ENCODE peak calls at places on chromosomes 16 and 17, in five cellular contexts. W is A549; H is fibroblast of pulmonary artery; T is breast epithelium; N is activated CD8-positive, alpha-beta T cell treated with anti-CD3 and anti-CD28 coated beads for 36 hours. B is an unnamed sample.

GRCh38 chr16:69316595-69317034 is 5.5 kb downstream of the VPS4A start:
- DNase-seq in W (no peak), H (no peak), T (no peak), N (no peak), B (no peak)

GRCh38 chr17:50059256-50059655 is 3.3 kb downstream of the ITGA3 start:
- DNase-seq in W (no peak), H (no peak), T (peak), N (no peak), B (no peak)

GRCh38 chr16:15947983-15948509 is 1.4 kb upstream of the ABCC1 start:
- DNase-seq in W (no peak), H (no peak), T (no peak), N (no peak), B (no peak)

GRCh38 chr16:2963074-2963610 is 933 bp upstream of the KREMEN2 start:
- DNase-seq in W (no peak), H (no peak), T (no peak), N (no peak), B (peak)

GRCh38 chr16:28298511-28298878 is 6.2 kb downstream of the SBK1 start:
- DNase-seq in W (no peak), H (no peak), T (no peak), N (no peak), B (no peak)

GRCh38 chr16:19138601-19139000 is 24.8 kb downstream of the ITPRIPL2 start:
- DNase-seq in W (peak), H (peak), T (peak), N (no peak), B (no peak)

GRCh38 chr16:71426069-71426879 is 15.6 kb downstream of the TLE7 start:
- DNase-seq in W (peak), H (peak), T (no peak), N (peak), B (peak)

GRCh38 chr17:72724375-72724774 is 368.1 kb downstream of the SLC39A11 start:
- DNase-seq in W (no peak), H (no peak), T (no peak), N (no peak), B (no peak)

GRCh38 chr16:83586036-83586810 is 221.6 kb upstream of the HSBP1 start:
- DNase-seq in W (no peak), H (no peak), T (no peak), N (no peak), B (no peak)

GRCh38 chr16:75494696-75495601 is at the start of gene CHST6:
- DNase-seq in W (no peak), H (no peak), T (no peak), N (peak), B (peak)

GRCh38 chr17:32523017-32523680 is 36.4 kb downstream of the CDK5R1 start:
- DNase-seq in W (no peak), H (no peak), T (no peak), N (peak), B (peak)

GRCh38 chr17:80998388-80999223 is 7.0 kb downstream of the CHMP6 start:
- DNase-seq in W (no peak), H (no peak), T (no peak), N (no peak), B (peak)

GRCh38 chr17:4583796-4584124 is 569 bp upstream of the SMTNL2 start:
- DNase-seq in W (peak), H (no peak), T (no peak), N (peak), B (no peak)
- TF ChIP-seq CTCF in W (no peak), H (peak), T (no peak), N (peak), B (no peak)

GRCh38 chr17:37737971-37738370 is 6.9 kb downstream of the HNF1B start:
- DNase-seq in W (no peak), H (peak), T (no peak), N (no peak), B (no peak)
- TF ChIP-seq CTCF in W (no peak), H (no peak), T (no peak), N (no peak), B (no peak)

DNA sequence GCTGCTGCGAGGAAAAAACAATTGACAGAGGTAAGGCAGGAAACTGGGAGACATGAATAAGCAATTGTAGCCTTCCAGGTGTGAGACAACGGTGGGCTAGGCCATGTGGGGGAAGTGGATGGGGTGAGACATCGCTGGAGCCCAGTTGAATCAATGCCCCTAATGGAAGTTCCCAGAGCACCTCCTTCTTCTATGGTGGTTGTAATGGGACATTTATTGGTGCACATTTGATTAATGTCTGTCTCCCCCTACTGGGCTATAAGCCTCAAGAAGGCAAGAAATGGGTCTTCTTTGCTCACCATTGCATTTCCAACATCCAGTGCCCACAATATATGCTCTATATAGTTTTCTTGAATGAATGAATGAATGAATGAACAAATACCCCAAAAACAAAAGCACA is 22.7 kb upstream of the CD300E start:
- DNase-seq in W (peak), H (peak), T (no peak), N (no peak), B (peak)
- TF ChIP-seq CTCF in W (peak), H (peak), T (no peak), N (peak), B (peak)

GRCh38 chr17:8572767-8573166 is 57.8 kb downstream of the MYH10 start:
- DNase-seq in W (no peak), H (peak), T (no peak), N (no peak), B (peak)
- TF ChIP-seq CTCF in W (peak), H (peak), T (no peak), N (no peak), B (no peak)

DNA sequence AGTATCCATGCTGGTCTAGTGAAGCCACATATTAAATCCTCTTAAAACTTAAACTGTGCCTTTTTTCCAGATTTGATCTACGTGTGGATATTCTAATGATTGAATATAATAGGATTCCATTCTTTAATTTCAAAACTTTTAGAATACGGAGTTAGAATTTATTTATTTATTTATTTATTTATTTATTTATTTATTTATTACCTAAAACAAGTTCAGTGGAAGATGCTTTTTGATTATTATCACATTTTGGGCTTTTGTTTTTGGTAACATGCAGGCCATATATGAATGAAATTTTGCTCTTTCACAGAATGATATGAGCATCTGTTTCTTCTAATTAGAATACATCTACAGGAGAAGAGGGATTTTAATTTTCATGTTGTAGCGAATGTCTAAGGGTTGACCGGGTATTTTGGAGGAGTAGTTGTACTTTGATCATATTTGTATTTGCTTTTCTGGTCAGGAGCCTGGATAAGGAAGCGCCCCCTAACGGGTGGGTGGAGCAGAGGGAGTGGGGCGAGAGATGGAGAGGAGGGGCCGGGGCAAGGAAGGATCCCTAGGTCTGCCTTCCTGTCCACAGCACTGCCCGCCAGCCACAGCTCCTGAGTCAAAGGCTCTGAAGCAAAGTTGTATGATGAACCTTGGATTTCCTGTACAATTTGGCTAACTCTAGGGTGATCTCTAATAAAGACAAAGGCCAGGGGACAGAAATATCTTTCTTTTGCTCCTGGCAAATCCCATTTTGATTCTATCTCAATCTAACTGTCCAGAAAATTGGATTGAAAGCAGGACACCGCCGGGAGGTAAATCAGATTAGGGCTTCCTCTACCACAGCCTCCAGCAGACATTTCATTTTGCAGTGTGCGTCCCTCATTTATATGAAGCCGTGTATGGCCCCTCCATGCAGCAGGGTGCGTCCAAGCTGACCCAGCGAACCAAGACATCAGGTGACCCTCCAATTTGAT is 149.1 kb downstream of the PRKCA start:
- DNase-seq in W (peak), H (no peak), T (no peak), N (no peak), B (no peak)
- TF ChIP-seq CTCF in W (peak), H (peak), T (no peak), N (no peak), B (no peak)